ENCODE peak calls at places on chromosome 7, in ten cellular contexts. One of them, this sample, is unnamed.

GRCh38 chr7:994592-995308 is 11.8 kb downstream of the CYP2W1 start:
- DNase-seq in psoas muscle: no peak
- DNase-seq in neural progenitor cell: no peak
- DNase-seq in uterus: no peak
- DNase-seq in heart right ventricle: no peak
- DNase-seq in coronary artery: no peak
- DNase-seq in A673: no peak
- DNase-seq in OCI-LY7: peak
- DNase-seq in AG04450: no peak
- DNase-seq in RWPE1: no peak
- DNase-seq in this sample: no peak

GRCh38 chr7:17234398-17235021 is 63.9 kb upstream of the AHR start:
- DNase-seq in psoas muscle: no peak
- DNase-seq in neural progenitor cell: no peak
- DNase-seq in uterus: no peak
- DNase-seq in heart right ventricle: peak
- DNase-seq in coronary artery: no peak
- DNase-seq in A673: peak
- DNase-seq in OCI-LY7: no peak
- DNase-seq in AG04450: peak
- DNase-seq in RWPE1: peak
- DNase-seq in this sample: peak

GRCh38 chr7:149884541-149884940 is 10.8 kb downstream of the ATP6V0E2 start:
- DNase-seq in psoas muscle: no peak
- DNase-seq in neural progenitor cell: no peak
- DNase-seq in uterus: no peak
- DNase-seq in heart right ventricle: no peak
- DNase-seq in coronary artery: peak
- DNase-seq in A673: no peak
- DNase-seq in OCI-LY7: no peak
- DNase-seq in AG04450: no peak
- DNase-seq in RWPE1: no peak
- DNase-seq in this sample: peak

GRCh38 chr7:7294914-7295313 is 112.6 kb downstream of the C1GALT1 start:
- DNase-seq in psoas muscle: no peak
- DNase-seq in neural progenitor cell: no peak
- DNase-seq in uterus: no peak
- DNase-seq in heart right ventricle: no peak
- DNase-seq in coronary artery: no peak
- DNase-seq in A673: no peak
- DNase-seq in OCI-LY7: no peak
- DNase-seq in AG04450: no peak
- DNase-seq in RWPE1: no peak
- DNase-seq in this sample: no peak

GRCh38 chr7:22350466-22351328 is 6.3 kb downstream of the RAPGEF5 start:
- DNase-seq in psoas muscle: no peak
- DNase-seq in neural progenitor cell: no peak
- DNase-seq in uterus: no peak
- DNase-seq in heart right ventricle: no peak
- DNase-seq in coronary artery: no peak
- DNase-seq in A673: peak
- DNase-seq in OCI-LY7: peak
- DNase-seq in AG04450: no peak
- DNase-seq in RWPE1: no peak
- DNase-seq in this sample: no peak

GRCh38 chr7:20241491-20242261 is 24.5 kb upstream of the MACC1 start:
- DNase-seq in psoas muscle: no peak
- DNase-seq in neural progenitor cell: no peak
- DNase-seq in uterus: no peak
- DNase-seq in heart right ventricle: no peak
- DNase-seq in coronary artery: no peak
- DNase-seq in A673: peak
- DNase-seq in OCI-LY7: no peak
- DNase-seq in AG04450: no peak
- DNase-seq in RWPE1: peak
- DNase-seq in this sample: peak

GRCh38 chr7:97014145-97014544 is 8.8 kb downstream of the DLX6 start:
- DNase-seq in psoas muscle: no peak
- DNase-seq in neural progenitor cell: no peak
- DNase-seq in uterus: no peak
- DNase-seq in heart right ventricle: no peak
- DNase-seq in coronary artery: no peak
- DNase-seq in A673: no peak
- DNase-seq in OCI-LY7: no peak
- DNase-seq in AG04450: no peak
- DNase-seq in RWPE1: no peak
- DNase-seq in this sample: no peak

GRCh38 chr7:139526578-139527544 is 3.4 kb downstream of the CLEC2L start:
- DNase-seq in psoas muscle: no peak
- DNase-seq in neural progenitor cell: no peak
- DNase-seq in uterus: peak
- DNase-seq in heart right ventricle: no peak
- DNase-seq in coronary artery: no peak
- DNase-seq in A673: no peak
- DNase-seq in OCI-LY7: no peak
- DNase-seq in AG04450: peak
- DNase-seq in RWPE1: no peak
- DNase-seq in this sample: peak

GRCh38 chr7:26087321-26088091 is 64.5 kb upstream of the NFE2L3 start:
- DNase-seq in psoas muscle: no peak
- DNase-seq in neural progenitor cell: no peak
- DNase-seq in uterus: no peak
- DNase-seq in heart right ventricle: no peak
- DNase-seq in coronary artery: no peak
- DNase-seq in A673: no peak
- DNase-seq in OCI-LY7: no peak
- DNase-seq in AG04450: no peak
- DNase-seq in RWPE1: peak
- DNase-seq in this sample: no peak

GRCh38 chr7:55457801-55458200 is 92.7 kb downstream of the LANCL2 start:
- DNase-seq in psoas muscle: no peak
- DNase-seq in neural progenitor cell: no peak
- DNase-seq in uterus: no peak
- DNase-seq in heart right ventricle: no peak
- DNase-seq in coronary artery: no peak
- DNase-seq in A673: no peak
- DNase-seq in OCI-LY7: no peak
- DNase-seq in AG04450: no peak
- DNase-seq in RWPE1: no peak
- DNase-seq in this sample: no peak

GRCh38 chr7:77425151-77426051 is 9.3 kb upstream of the GSAP start:
- DNase-seq in psoas muscle: no peak
- DNase-seq in neural progenitor cell: peak
- DNase-seq in uterus: no peak
- DNase-seq in heart right ventricle: no peak
- DNase-seq in coronary artery: no peak
- DNase-seq in A673: no peak
- DNase-seq in OCI-LY7: no peak
- DNase-seq in AG04450: peak
- DNase-seq in RWPE1: peak
- DNase-seq in this sample: peak

GRCh38 chr7:79282051-79282694 is 171.3 kb downstream of the MAGI2 start:
- DNase-seq in psoas muscle: no peak
- DNase-seq in neural progenitor cell: peak
- DNase-seq in uterus: no peak
- DNase-seq in heart right ventricle: peak
- DNase-seq in coronary artery: no peak
- DNase-seq in A673: peak
- DNase-seq in OCI-LY7: no peak
- DNase-seq in AG04450: peak
- DNase-seq in RWPE1: peak
- DNase-seq in this sample: peak

GRCh38 chr7:121372376-121373024 is 23.6 kb downstream of the FAM3C start:
- DNase-seq in psoas muscle: no peak
- DNase-seq in neural progenitor cell: no peak
- DNase-seq in uterus: no peak
- DNase-seq in heart right ventricle: no peak
- DNase-seq in coronary artery: no peak
- DNase-seq in A673: peak
- DNase-seq in OCI-LY7: peak
- DNase-seq in AG04450: no peak
- DNase-seq in RWPE1: no peak
- DNase-seq in this sample: peak

GRCh38 chr7:55515569-55516279 is 56.6 kb downstream of the VOPP1 start:
- DNase-seq in psoas muscle: peak
- DNase-seq in neural progenitor cell: no peak
- DNase-seq in uterus: no peak
- DNase-seq in heart right ventricle: peak
- DNase-seq in coronary artery: no peak
- DNase-seq in A673: no peak
- DNase-seq in OCI-LY7: peak
- DNase-seq in AG04450: no peak
- DNase-seq in RWPE1: no peak
- DNase-seq in this sample: no peak

GRCh38 chr7:2802504-2803341 is 41.4 kb downstream of the GNA12 start:
- DNase-seq in psoas muscle: no peak
- DNase-seq in neural progenitor cell: peak
- DNase-seq in uterus: no peak
- DNase-seq in heart right ventricle: no peak
- DNase-seq in coronary artery: peak
- DNase-seq in A673: peak
- DNase-seq in OCI-LY7: no peak
- DNase-seq in AG04450: no peak
- DNase-seq in RWPE1: peak
- DNase-seq in this sample: peak

GRCh38 chr7:101856488-101857357 is 39.3 kb downstream of the CUX1 start:
- DNase-seq in psoas muscle: peak
- DNase-seq in neural progenitor cell: no peak
- DNase-seq in uterus: peak
- DNase-seq in heart right ventricle: peak
- DNase-seq in coronary artery: peak
- DNase-seq in A673: no peak
- DNase-seq in OCI-LY7: peak
- DNase-seq in AG04450: peak
- DNase-seq in RWPE1: peak
- DNase-seq in this sample: peak
- TF ChIP-seq CTCF in psoas muscle: peak
- TF ChIP-seq CTCF in neural progenitor cell: no peak
- TF ChIP-seq CTCF in uterus: peak
- TF ChIP-seq CTCF in heart right ventricle: peak
- TF ChIP-seq CTCF in coronary artery: no peak
- TF ChIP-seq CTCF in A673: no peak
- TF ChIP-seq CTCF in OCI-LY7: peak
- TF ChIP-seq CTCF in AG04450: peak
- TF ChIP-seq CTCF in RWPE1: peak
- TF ChIP-seq CTCF in this sample: no peak

DNA sequence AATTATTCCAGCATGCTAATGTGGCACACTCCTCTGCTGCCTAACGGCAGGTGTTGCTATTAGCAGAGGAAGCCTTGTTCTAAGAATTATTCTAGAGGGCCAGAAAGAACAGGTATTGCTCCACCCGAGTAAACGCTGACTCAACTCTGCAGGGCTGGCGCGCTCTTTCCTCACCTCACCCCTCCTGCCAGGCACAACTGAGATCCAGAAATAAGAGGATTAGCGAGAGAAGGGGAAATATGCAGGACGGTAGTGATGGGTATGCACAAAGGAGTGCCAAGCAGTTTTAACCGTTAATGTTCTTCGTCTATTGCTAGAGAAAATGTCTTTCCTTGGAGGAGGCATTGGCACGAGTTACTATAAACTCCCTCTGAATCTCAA is 382 bp upstream of the SCIN start:
- DNase-seq in psoas muscle: no peak
- DNase-seq in neural progenitor cell: peak
- DNase-seq in uterus: no peak
- DNase-seq in heart right ventricle: no peak
- DNase-seq in coronary artery: no peak
- DNase-seq in A673: no peak
- DNase-seq in OCI-LY7: no peak
- DNase-seq in AG04450: no peak
- DNase-seq in RWPE1: peak
- DNase-seq in this sample: no peak
- H3K27ac ChIP-seq in psoas muscle: no peak
- H3K27ac ChIP-seq in neural progenitor cell: no peak
- H3K27ac ChIP-seq in uterus: no peak
- H3K27ac ChIP-seq in heart right ventricle: no peak
- H3K27ac ChIP-seq in coronary artery: no peak
- H3K27ac ChIP-seq in A673: no peak
- H3K27ac ChIP-seq in OCI-LY7: no peak
- H3K27ac ChIP-seq in AG04450: no peak
- H3K27ac ChIP-seq in RWPE1: no peak
- H3K27ac ChIP-seq in this sample: no peak

DNA sequence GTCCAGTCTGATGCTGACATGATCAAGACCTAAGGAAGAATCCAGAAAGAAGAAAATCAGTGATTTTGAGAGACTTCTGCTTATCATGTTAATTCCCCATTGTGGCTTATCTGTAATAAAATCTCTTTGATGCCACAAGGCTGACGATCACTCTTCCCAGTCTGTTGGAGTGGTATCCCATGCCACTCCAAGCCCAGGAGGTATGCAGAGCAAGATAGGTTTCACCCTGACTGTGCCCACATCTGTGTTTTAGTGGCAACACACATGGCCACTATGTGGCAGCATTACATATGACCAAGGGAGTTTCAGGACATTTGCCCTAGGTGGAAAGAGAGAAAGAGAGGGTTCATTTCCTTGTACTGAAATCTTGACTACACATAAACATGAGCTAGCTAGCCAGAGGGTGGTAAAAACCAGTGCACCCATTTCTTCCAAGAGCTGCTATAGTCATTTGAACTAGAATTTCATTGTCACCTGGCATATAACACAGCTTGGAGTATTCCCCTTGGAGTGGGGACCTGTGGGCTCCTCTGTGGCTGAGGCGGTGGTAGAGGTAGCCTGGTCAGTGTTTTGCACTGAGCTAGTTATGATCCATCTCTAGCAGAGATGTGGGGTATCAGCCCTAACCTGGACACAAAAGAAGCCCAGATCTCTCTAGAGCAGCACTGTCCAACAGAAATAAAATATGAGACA is 20.8 kb downstream of the LAMB4 start:
- DNase-seq in psoas muscle: no peak
- DNase-seq in neural progenitor cell: peak
- DNase-seq in uterus: no peak
- DNase-seq in heart right ventricle: no peak
- DNase-seq in coronary artery: no peak
- DNase-seq in A673: peak
- DNase-seq in OCI-LY7: peak
- DNase-seq in AG04450: no peak
- DNase-seq in RWPE1: peak
- DNase-seq in this sample: peak
- TF ChIP-seq CTCF in psoas muscle: no peak
- TF ChIP-seq CTCF in neural progenitor cell: peak
- TF ChIP-seq CTCF in uterus: peak
- TF ChIP-seq CTCF in heart right ventricle: peak
- TF ChIP-seq CTCF in coronary artery: no peak
- TF ChIP-seq CTCF in A673: peak
- TF ChIP-seq CTCF in OCI-LY7: peak
- TF ChIP-seq CTCF in AG04450: peak
- TF ChIP-seq CTCF in RWPE1: peak
- TF ChIP-seq CTCF in this sample: peak

DNA sequence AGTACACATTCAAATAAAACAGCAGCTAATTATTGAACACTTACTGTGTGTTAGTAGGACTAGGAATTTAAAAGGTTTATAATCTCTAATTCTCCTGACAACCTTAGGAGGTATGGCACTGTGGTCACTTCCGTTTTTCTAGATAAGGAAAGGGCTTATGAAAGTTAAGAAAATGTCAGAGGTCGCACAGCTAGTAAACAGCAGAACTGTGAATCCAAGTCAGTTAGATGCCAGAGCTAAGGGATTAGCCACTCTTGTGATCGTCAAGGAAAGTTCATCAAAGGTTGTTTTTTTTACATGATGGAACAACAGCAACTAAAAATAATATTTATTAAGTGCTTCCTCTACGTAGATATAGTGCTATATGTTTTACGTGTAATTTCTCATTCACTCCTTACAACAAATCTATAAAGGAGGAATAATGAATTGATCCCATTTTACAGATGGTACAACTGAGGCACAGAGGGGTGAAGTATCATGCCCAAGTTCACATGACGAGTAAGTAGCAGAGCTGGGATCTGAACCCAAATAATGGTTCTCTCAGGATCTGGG is 84.9 kb downstream of the NAMPT start:
- DNase-seq in psoas muscle: no peak
- DNase-seq in neural progenitor cell: no peak
- DNase-seq in uterus: no peak
- DNase-seq in heart right ventricle: no peak
- DNase-seq in coronary artery: no peak
- DNase-seq in A673: no peak
- DNase-seq in OCI-LY7: peak
- DNase-seq in AG04450: no peak
- DNase-seq in RWPE1: no peak
- DNase-seq in this sample: no peak
- H3K27ac ChIP-seq in psoas muscle: peak
- H3K27ac ChIP-seq in neural progenitor cell: no peak
- H3K27ac ChIP-seq in uterus: peak
- H3K27ac ChIP-seq in heart right ventricle: peak
- H3K27ac ChIP-seq in coronary artery: peak
- H3K27ac ChIP-seq in A673: no peak
- H3K27ac ChIP-seq in OCI-LY7: no peak
- H3K27ac ChIP-seq in AG04450: no peak
- H3K27ac ChIP-seq in RWPE1: no peak
- H3K27ac ChIP-seq in this sample: no peak